ENCODE peak calls at places on chromosomes 11 and 22, in four cellular contexts. One of them, this sample, is unnamed.

GRCh38 chr11:62142921-62143320 is 19.1 kb downstream of the INCENP start:
- DNase-seq in fibroblast of lung: no peak
- DNase-seq in neural progenitor cell: no peak
- DNase-seq in GM23338: no peak
- DNase-seq in this sample: no peak

GRCh38 chr22:46087816-46088277 is 62.5 kb upstream of the PPARA start:
- DNase-seq in fibroblast of lung: peak; percentile 95
- DNase-seq in neural progenitor cell: peak; percentile 71
- DNase-seq in GM23338: no peak
- DNase-seq in this sample: peak; percentile 80

GRCh38 chr22:50089231-50090140 is at the start of gene MOV10L1:
- DNase-seq in neural progenitor cell: no peak
- DNase-seq in GM23338: peak; percentile 89
- DNase-seq in fibroblast of lung: peak; percentile 17
- DNase-seq in this sample: no peak

GRCh38 chr11:119445356-119445755 is 22.4 kb upstream of the THY1 start:
- DNase-seq in fibroblast of lung: no peak
- DNase-seq in GM23338: no peak
- DNase-seq in neural progenitor cell: no peak
- DNase-seq in this sample: no peak

GRCh38 chr11:81420668-81421550 is 1312.8 kb downstream of the FAM181B start:
- DNase-seq in neural progenitor cell: peak; percentile 76
- DNase-seq in fibroblast of lung: no peak
- DNase-seq in GM23338: peak; percentile 76
- DNase-seq in this sample: no peak

GRCh38 chr22:26893034-26893710 is 235.8 kb downstream of the MIAT start:
- DNase-seq in GM23338: peak; percentile 19
- DNase-seq in neural progenitor cell: peak; percentile 20
- DNase-seq in fibroblast of lung: no peak
- DNase-seq in this sample: no peak

GRCh38 chr22:21624120-21624879 is 5.5 kb downstream of the YDJC start:
- DNase-seq in neural progenitor cell: peak; percentile 76
- DNase-seq in fibroblast of lung: peak; percentile 38
- DNase-seq in GM23338: peak; percentile 89
- DNase-seq in this sample: peak; percentile 45

GRCh38 chr22:34688825-34689224 is 377.1 kb upstream of the ISX start:
- DNase-seq in GM23338: peak; percentile 3
- DNase-seq in neural progenitor cell: peak; percentile 20
- DNase-seq in fibroblast of lung: no peak
- DNase-seq in this sample: no peak

GRCh38 chr11:68996376-68997123 is 15.8 kb upstream of the MRGPRD start:
- DNase-seq in fibroblast of lung: no peak
- DNase-seq in neural progenitor cell: no peak
- DNase-seq in GM23338: no peak
- DNase-seq in this sample: no peak

GRCh38 chr11:1326435-1327063 is 17.1 kb upstream of the TOLLIP start:
- DNase-seq in neural progenitor cell: no peak
- DNase-seq in GM23338: no peak
- DNase-seq in fibroblast of lung: peak; percentile 69
- DNase-seq in this sample: no peak

GRCh38 chr11:33388793-33389525 is 131.8 kb downstream of the HIPK3 start:
- DNase-seq in GM23338: no peak
- DNase-seq in neural progenitor cell: no peak
- DNase-seq in fibroblast of lung: no peak
- DNase-seq in this sample: no peak

GRCh38 chr11:9089636-9090035 is 1.8 kb downstream of the SCUBE2 start:
- DNase-seq in neural progenitor cell: no peak
- DNase-seq in fibroblast of lung: no peak
- DNase-seq in GM23338: no peak
- DNase-seq in this sample: no peak

GRCh38 chr11:47212938-47213337 is 1.8 kb upstream of the DDB2 start:
- DNase-seq in GM23338: no peak
- DNase-seq in fibroblast of lung: no peak
- DNase-seq in neural progenitor cell: no peak
- DNase-seq in this sample: peak; percentile 15

GRCh38 chr11:69052343-69053168 is 3.8 kb downstream of the TPCN2 start:
- DNase-seq in neural progenitor cell: no peak
- DNase-seq in GM23338: no peak
- DNase-seq in fibroblast of lung: no peak
- DNase-seq in this sample: no peak

GRCh38 chr22:22895776-22896445 is 8.3 kb downstream of the IGLL5 start:
- DNase-seq in neural progenitor cell: no peak
- DNase-seq in GM23338: no peak
- DNase-seq in fibroblast of lung: no peak
- DNase-seq in this sample: no peak

GRCh38 chr22:22894740-22895731 is 7.4 kb downstream of the IGLL5 start:
- DNase-seq in fibroblast of lung: no peak
- DNase-seq in GM23338: no peak
- DNase-seq in neural progenitor cell: no peak
- DNase-seq in this sample: no peak

GRCh38 chr22:22896601-22897000 is 9.0 kb downstream of the IGLL5 start:
- DNase-seq in neural progenitor cell: no peak
- DNase-seq in GM23338: no peak
- DNase-seq in fibroblast of lung: no peak
- DNase-seq in this sample: no peak

GRCh38 chr22:22897947-22898346 is 10.3 kb downstream of the IGLL5 start:
- DNase-seq in GM23338: no peak
- DNase-seq in neural progenitor cell: no peak
- DNase-seq in fibroblast of lung: no peak
- DNase-seq in this sample: no peak

DNA sequence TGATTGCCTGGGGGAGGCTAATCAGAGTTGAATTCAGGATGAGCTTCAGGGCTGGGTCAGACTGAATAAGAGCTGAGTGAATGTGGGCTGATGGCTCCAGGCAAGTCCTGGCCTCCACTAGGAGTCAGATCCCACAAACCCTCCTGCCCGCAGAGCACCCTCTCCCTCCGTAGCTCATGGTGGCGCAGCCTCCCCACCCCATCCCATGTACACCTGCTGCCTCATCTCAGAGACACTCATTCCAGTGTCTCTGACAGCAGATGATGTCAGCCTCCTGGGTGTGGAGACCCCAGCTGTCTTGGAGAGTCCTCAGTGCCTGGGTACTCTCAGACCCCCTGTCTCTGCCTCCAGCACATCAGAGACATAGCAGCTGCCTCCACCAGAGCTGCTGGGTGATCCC is 9.4 kb downstream of the IGLL5 start:
- DNase-seq in fibroblast of lung: no peak
- DNase-seq in GM23338: no peak
- DNase-seq in neural progenitor cell: no peak
- DNase-seq in this sample: no peak
- H3K27ac ChIP-seq in fibroblast of lung: no peak overlapping the region
- H3K27ac ChIP-seq in GM23338: no peak overlapping the region
- H3K27ac ChIP-seq in neural progenitor cell: no peak overlapping the region
- H3K27ac ChIP-seq in this sample: no peak overlapping the region

GRCh38 chr11:134508219-134508990 is 96.4 kb upstream of the B3GAT1 start:
- DNase-seq in GM23338: no peak
- DNase-seq in fibroblast of lung: no peak
- DNase-seq in neural progenitor cell: no peak
- DNase-seq in this sample: no peak

GRCh38 chr11:134511255-134511654 is 99.2 kb upstream of the B3GAT1 start:
- DNase-seq in GM23338: no peak
- DNase-seq in neural progenitor cell: no peak
- DNase-seq in fibroblast of lung: no peak
- DNase-seq in this sample: no peak

GRCh38 chr11:134510171-134510570 is 98.1 kb upstream of the B3GAT1 start:
- DNase-seq in GM23338: no peak
- DNase-seq in fibroblast of lung: no peak
- DNase-seq in neural progenitor cell: no peak
- DNase-seq in this sample: no peak

GRCh38 chr11:134510641-134511040 is 98.6 kb upstream of the B3GAT1 start:
- DNase-seq in neural progenitor cell: no peak
- DNase-seq in fibroblast of lung: no peak
- DNase-seq in GM23338: no peak
- DNase-seq in this sample: no peak

GRCh38 chr11:134509381-134510068 is 97.5 kb upstream of the B3GAT1 start:
- DNase-seq in fibroblast of lung: no peak
- DNase-seq in neural progenitor cell: no peak
- DNase-seq in GM23338: no peak
- DNase-seq in this sample: no peak
- H4K20me1 ChIP-seq in fibroblast of lung: no peaks in the 10 kb centered on the region
- H4K20me1 ChIP-seq in neural progenitor cell: no peaks in the 10 kb centered on the region
- H4K20me1 ChIP-seq in GM23338: no peaks in the 10 kb centered on the region
- H4K20me1 ChIP-seq in this sample: no peaks in the 10 kb centered on the region

DNA sequence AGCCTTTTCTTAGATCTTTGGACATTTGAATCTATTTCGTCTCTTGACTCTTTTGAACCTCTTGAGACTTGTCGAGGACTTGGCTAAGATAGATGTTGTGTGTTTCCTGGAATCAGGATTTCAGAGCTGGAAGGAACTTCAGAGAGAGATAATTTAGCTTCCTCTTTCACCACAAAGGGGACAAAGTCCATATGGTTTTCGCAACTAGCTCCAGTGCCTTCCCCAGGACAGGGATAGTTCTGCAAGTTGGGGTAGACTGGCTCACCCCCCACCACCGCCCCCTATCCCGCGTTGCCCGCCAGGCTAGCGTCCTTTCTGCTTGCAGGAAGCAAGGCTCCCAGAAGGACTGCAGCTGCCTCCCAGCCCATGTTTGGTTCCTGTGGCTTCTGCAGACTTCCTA is 75.7 kb upstream of the MYO18B start:
- DNase-seq in GM23338: peak; percentile 34
- DNase-seq in fibroblast of lung: peak; percentile 55
- DNase-seq in neural progenitor cell: no peak
- DNase-seq in this sample: peak; percentile 44
- H3K27ac ChIP-seq in GM23338: no peak overlapping the region
- H3K27ac ChIP-seq in fibroblast of lung: no peak overlapping the region
- H3K27ac ChIP-seq in neural progenitor cell: no peak overlapping the region
- H3K27ac ChIP-seq in this sample: peak overlapping the region; percentile 69

DNA sequence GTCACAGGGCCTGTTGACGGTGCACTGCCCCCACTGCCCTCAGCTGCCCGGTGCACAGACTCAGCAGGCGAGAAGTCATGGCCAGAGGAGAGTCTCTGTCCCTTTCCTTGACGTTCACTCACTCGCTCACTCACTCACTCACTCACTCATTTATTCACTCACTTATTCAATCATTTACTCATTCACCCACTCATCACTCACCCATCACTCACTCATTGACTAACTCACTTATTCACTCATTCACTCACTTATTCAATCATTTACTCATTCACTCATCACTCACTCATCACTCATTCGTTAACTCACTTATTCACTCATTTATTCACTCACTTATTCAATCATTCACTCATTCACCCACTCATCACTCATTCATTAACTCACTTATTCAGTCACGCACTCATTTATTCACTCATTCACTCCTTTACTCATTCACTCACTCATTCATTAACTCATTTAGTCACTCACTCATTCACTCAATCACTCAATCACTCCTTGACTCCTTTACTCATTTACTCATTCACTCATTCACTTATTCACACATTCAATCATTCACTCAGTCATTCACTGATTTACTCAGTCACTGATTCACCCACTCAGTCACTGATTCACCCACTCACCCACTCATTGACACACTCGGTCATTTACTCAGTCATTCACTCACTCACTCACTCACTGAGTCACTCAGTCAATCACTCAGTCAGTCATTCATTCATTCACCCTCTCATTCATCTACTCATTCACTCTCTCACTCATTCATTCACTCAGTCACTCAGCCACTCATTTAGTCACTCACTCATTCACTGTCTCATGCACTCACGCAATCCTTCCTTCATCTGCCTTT is 1193.5 kb downstream of the BRD1 start:
- DNase-seq in neural progenitor cell: no peak
- DNase-seq in fibroblast of lung: no peak
- DNase-seq in GM23338: no peak
- DNase-seq in this sample: no peak
- H4K20me1 ChIP-seq in neural progenitor cell: peaks cover 35% of the 10 kb centered on the region
- H4K20me1 ChIP-seq in fibroblast of lung: no peaks in the 10 kb centered on the region
- H4K20me1 ChIP-seq in GM23338: no peaks in the 10 kb centered on the region
- H4K20me1 ChIP-seq in this sample: no peaks in the 10 kb centered on the region

DNA sequence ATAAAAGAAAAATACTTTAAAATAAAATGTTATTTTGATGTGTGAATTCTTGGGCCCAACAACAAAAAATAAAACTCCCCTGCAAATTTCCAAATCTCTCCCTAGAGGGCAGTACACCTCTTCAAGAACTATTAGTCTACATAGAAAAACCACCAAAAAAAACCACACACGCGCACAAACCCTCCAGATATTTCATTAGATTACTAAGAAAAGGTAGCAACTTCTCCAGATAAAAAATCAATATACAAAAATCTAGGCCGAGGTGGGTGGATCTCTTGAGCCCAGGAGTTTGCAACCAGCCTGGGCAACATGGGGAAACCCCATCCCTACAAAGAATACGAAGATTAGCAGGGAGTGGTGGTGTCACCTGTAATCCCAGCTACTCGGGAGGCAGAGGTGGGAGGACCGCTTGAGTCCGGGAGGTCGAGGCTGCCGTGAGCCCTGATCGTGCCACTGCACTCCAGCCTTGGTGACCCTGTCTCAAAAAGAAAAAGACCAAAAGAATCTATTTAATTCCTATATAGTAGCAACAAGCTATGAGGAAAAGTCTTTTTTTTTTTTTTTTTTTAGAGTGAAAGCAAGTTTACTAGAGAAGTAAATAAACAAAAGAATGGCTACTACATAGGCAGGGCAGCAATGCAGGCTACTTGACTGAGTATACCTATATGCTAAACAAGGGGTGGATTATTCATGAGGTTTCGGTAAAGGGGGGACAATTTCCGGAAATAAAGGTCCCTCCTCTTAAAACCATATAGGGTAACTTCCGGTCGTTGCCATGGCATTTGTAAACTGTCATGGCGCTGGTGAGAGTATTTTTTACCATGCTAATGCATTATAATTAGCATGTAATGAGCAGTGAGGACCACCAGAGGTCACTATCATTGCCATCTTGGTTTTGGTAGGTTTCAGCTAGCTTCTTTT is 13.1 kb downstream of the B3GNT6 start:
- DNase-seq in GM23338: peak; percentile 97
- DNase-seq in neural progenitor cell: peak; percentile 79
- DNase-seq in fibroblast of lung: peak; percentile 96
- DNase-seq in this sample: peak; percentile 93
- H3K27ac ChIP-seq in GM23338: no peak overlapping the region
- H3K27ac ChIP-seq in neural progenitor cell: no peak overlapping the region
- H3K27ac ChIP-seq in fibroblast of lung: no peak overlapping the region
- H3K27ac ChIP-seq in this sample: peak overlapping the region; percentile 5

This sample was measured in hepatocyte.